ENCODE peak calls at places on chromosome 1, in nine cellular contexts. V, U, W, C, B, X, F, E and M are unnamed samples.

GRCh38 chr1:203493901-203494300 is at the start of gene OPTC:
- DNase-seq in V (no peak), B (peak; percentile 49), F (no peak), E (no peak), X (no peak), W (no peak), U (no peak), C (no peak), M (no peak)

GRCh38 chr1:63643517-63643916 is 50.3 kb downstream of the PGM1 start:
- DNase-seq in W (no peak), C (no peak), F (no peak), V (no peak), B (no peak), E (no peak), X (no peak), U (no peak), M (no peak)

GRCh38 chr1:220791287-220791686 is 4.6 kb downstream of the MTARC1 start:
- DNase-seq in B (no peak), W (no peak), U (no peak), E (peak; percentile 46), V (no peak), X (no peak), C (no peak), F (no peak), M (no peak)

GRCh38 chr1:223683586-223684487 is 18.3 kb upstream of the CAPN8 start:
- DNase-seq in B (peak; percentile 71), X (peak; percentile 69), C (peak; percentile 54), E (peak; percentile 91), U (no peak), F (peak; percentile 53), W (no peak), V (no peak), M (no peak)

GRCh38 chr1:67935560-67935959 is 102.3 kb upstream of the GNG12 start:
- DNase-seq in F (no peak), V (no peak), C (no peak), E (no peak), B (no peak), W (no peak), X (no peak), U (no peak), M (no peak)

GRCh38 chr1:94036721-94037120 is 84.2 kb downstream of the ABCA4 start:
- DNase-seq in V (no peak), F (peak; percentile 88), C (no peak), E (no peak), U (no peak), X (no peak), W (no peak), B (no peak), M (no peak)

GRCh38 chr1:192709544-192709943 is 73.6 kb downstream of the RGS13 start:
- DNase-seq in X (no peak), B (peak; percentile 50), F (no peak), V (no peak), W (no peak), C (no peak), E (no peak), U (no peak), M (no peak)

GRCh38 chr1:233121947-233122559 is 171.6 kb downstream of the NTPCR start:
- DNase-seq in B (no peak), U (no peak), V (no peak), C (no peak), F (peak; percentile 50), E (no peak), X (no peak), W (no peak), M (no peak)

GRCh38 chr1:220497220-220497756 is 30.6 kb upstream of the MARK1 start:
- DNase-seq in E (no peak), V (no peak), U (no peak), W (no peak), B (no peak), C (no peak), X (no peak), F (no peak), M (no peak)

GRCh38 chr1:220680085-220680687 is 10.0 kb upstream of the C1orf115 start:
- DNase-seq in E (peak; percentile 68), B (peak; percentile 69), V (no peak), F (peak; percentile 39), C (no peak), X (peak; percentile 54), U (peak; percentile 43), W (no peak), M (peak; percentile 7)

GRCh38 chr1:234597894-234598293 is 12.1 kb downstream of the IRF2BP2 start:
- DNase-seq in U (no peak), F (peak; percentile 72), X (no peak), E (peak; percentile 70), V (no peak), B (peak; percentile 36), C (no peak), W (no peak), M (peak; percentile 49)

GRCh38 chr1:117110774-117111173 is 10.8 kb downstream of the TRIM45 start:
- DNase-seq in U (no peak), B (no peak), F (no peak), W (no peak), C (no peak), X (no peak), E (no peak), V (peak; percentile 63), M (no peak)

GRCh38 chr1:110319332-110320167 is 19.6 kb upstream of the RBM15 start:
- DNase-seq in E (no peak), C (no peak), F (no peak), X (no peak), U (no peak), V (no peak), W (no peak), B (no peak), M (no peak)

GRCh38 chr1:15417365-15417934 is 7.8 kb downstream of the EFHD2 start:
- DNase-seq in F (peak; percentile 77), B (no peak), C (no peak), W (no peak), X (peak; percentile 66), U (no peak), V (peak; percentile 52), E (no peak), M (peak; percentile 16)

GRCh38 chr1:247146671-247147070 is 25.1 kb downstream of the ZNF124 start:
- DNase-seq in E (no peak), B (peak; percentile 55), X (peak; percentile 18), F (no peak), V (no peak), W (no peak), C (no peak), U (no peak), M (no peak)

GRCh38 chr1:41599912-41600311 is 115.4 kb upstream of the EDN2 start:
- DNase-seq in X (no peak), C (no peak), E (no peak), U (no peak), W (no peak), F (peak; percentile 35), B (no peak), V (no peak), M (no peak)

GRCh38 chr1:241225741-241226140 is 131.3 kb downstream of the RGS7 start:
- DNase-seq in U (no peak), E (peak; percentile 88), V (no peak), X (no peak), F (no peak), W (no peak), B (no peak), C (no peak), M (no peak)

GRCh38 chr1:152967201-152967600 is 3.2 kb upstream of the SPRR4 start:
- DNase-seq in W (no peak), E (no peak), U (no peak), C (no peak), V (no peak), X (no peak), F (no peak), B (no peak), M (no peak)

GRCh38 chr1:202237052-202237451 is 43.5 kb downstream of the LGR6 start:
- DNase-seq in F (no peak), C (peak; percentile 53), W (peak; percentile 10), X (peak; percentile 75), E (peak; percentile 90), V (no peak), B (peak; percentile 91), U (peak; percentile 63), M (peak; percentile 31)

GRCh38 chr1:100834779-100835645 is 59.6 kb downstream of the EXTL2 start:
- DNase-seq in C (no peak), U (peak; percentile 29), F (no peak), W (no peak), B (peak; percentile 51), X (no peak), E (no peak), V (no peak), M (peak; percentile 40)

GRCh38 chr1:176692431-176692830 is 229.5 kb downstream of the PAPPA2 start:
- DNase-seq in E (peak; percentile 36), X (no peak), C (no peak), B (no peak), F (no peak), U (no peak), W (no peak), V (no peak), M (no peak)

GRCh38 chr1:210301254-210301955 is 27.3 kb upstream of the HHAT start:
- DNase-seq in C (no peak), W (no peak), B (no peak), V (no peak), X (no peak), F (peak; percentile 24), E (no peak), U (no peak), M (no peak)

GRCh38 chr1:246428542-246429308 is 78.4 kb downstream of the SMYD3 start:
- DNase-seq in V (peak; percentile 99), U (peak; percentile 2), W (no peak), F (peak; percentile 96), B (no peak), E (no peak), C (no peak), X (peak; percentile 40), M (no peak)

GRCh38 chr1:217134857-217135568 is 411.8 kb upstream of the ESRRG start:
- DNase-seq in V (peak; percentile 14), X (peak; percentile 10), C (peak; percentile 74), B (peak; percentile 55), U (no peak), W (no peak), E (peak; percentile 92), F (peak; percentile 10), M (no peak)

GRCh38 chr1:11568687-11569086 is 85.5 kb downstream of the FBXO2 start:
- DNase-seq in V (peak; percentile 22), B (no peak), E (no peak), X (no peak), C (no peak), W (peak; percentile 6), F (peak; percentile 49), U (no peak), M (no peak)

GRCh38 chr1:14616997-14617396 is 18.5 kb downstream of the KAZN start:
- DNase-seq in E (no peak), V (no peak), U (no peak), B (no peak), F (no peak), W (no peak), X (no peak), C (no peak), M (no peak)

GRCh38 chr1:174116042-174116441 is 43.3 kb upstream of the RABGAP1L start:
- DNase-seq in U (no peak), X (no peak), C (no peak), W (no peak), B (no peak), F (no peak), E (no peak), V (peak; percentile 14), M (no peak)

GRCh38 chr1:161117681-161118581 is at the start of the genes NIT1 and PFDN2:
- DNase-seq in U (peak; percentile 77), V (no peak), E (peak; percentile 87), C (peak; percentile 95), F (peak; percentile 90), W (peak; percentile 61), B (peak; percentile 94), X (peak; percentile 81), M (peak; percentile 75)

GRCh38 chr1:229973297-229973612 is 93.8 kb upstream of the GALNT2 start:
- DNase-seq in V (no peak), X (no peak), C (no peak), W (no peak), B (no peak), E (no peak), U (no peak), F (no peak), M (no peak)

GRCh38 chr1:175023043-175023921 is at the start of gene MRPS14:
- DNase-seq in X (peak; percentile 90), C (peak; percentile 99), B (peak; percentile 99), U (peak; percentile 98), W (peak; percentile 98), F (peak; percentile 99), E (peak; percentile 99), V (peak; percentile 95), M (peak; percentile 92)

GRCh38 chr1:192826791-192827477 is 18.1 kb downstream of the RGS2 start:
- DNase-seq in F (peak; percentile 48), B (no peak), E (no peak), C (no peak), W (no peak), U (peak; percentile 36), V (peak; percentile 16), X (no peak), M (no peak)